ENCODE peak calls at places on chromosomes 7 and 10, in nine cellular contexts. L is occipital lobe; D is stimulated activated naive B cell treated with anti-CD40 and anti-IgM and Interleukin-4, amounts not matched to agents 10 μg/mL and 1 μg/mL and 100 μg/mL, for 72 hours; B is HEK293T; F is H4; Z is activated T-helper 2 cell treated with anti-CD3 and anti-CD28 coated beads, Interferon-gamma antibody, Interleukin-2, Interleukin-4, amounts not matched to agents 10 μg/mL and 5 μg/mL and 100 μg/mL, durations not matched to agents 14 hours and 24 hours and 36 hours; V is Daoy; M is neural crest cell; Q is iris pigment epithelial cell. J is an unnamed sample.

GRCh38 chr7:43092819-43093218 is 19.6 kb upstream of the HECW1 start:
- DNase-seq in L (no peak), D (no peak), B (no peak), F (no peak), Z (no peak), V (no peak), M (no peak), Q (no peak), J (no peak)

GRCh38 chr7:4791101-4791737 is 15.8 kb downstream of the AP5Z1 start:
- DNase-seq in L (no peak), D (no peak), B (no peak), F (no peak), Z (no peak), V (no peak), M (no peak), Q (no peak), J (no peak)

GRCh38 chr7:151838861-151839381 is 38.0 kb downstream of the PRKAG2 start:
- DNase-seq in L (no peak), D (peak; percentile 58), B (no peak), F (no peak), Z (peak; percentile 34), V (no peak), M (no peak), Q (no peak), J (no peak)

GRCh38 chr7:44750921-44751571 is 2.4 kb downstream of the ZMIZ2 start:
- DNase-seq in L (no peak), D (peak; percentile 87), B (no peak), F (no peak), Z (peak; percentile 49), V (peak; percentile 58), M (no peak), Q (peak; percentile 69), J (no peak)

GRCh38 chr7:134811798-134812197 is 32.4 kb downstream of the CALD1 start:
- DNase-seq in L (no peak), D (no peak), B (no peak), F (no peak), Z (no peak), V (no peak), M (no peak), Q (peak; percentile 75), J (no peak)

GRCh38 chr7:132991615-132992587 is 90.0 kb downstream of the CHCHD3 start:
- DNase-seq in L (no peak), D (no peak), B (no peak), F (no peak), Z (no peak), V (no peak), M (no peak), Q (no peak), J (peak; percentile 15)

GRCh38 chr10:16787361-16787791 is 29.8 kb downstream of the RSU1 start:
- DNase-seq in L (no peak), D (no peak), B (no peak), F (no peak), Z (peak; percentile 48), V (no peak), M (no peak), Q (no peak), J (no peak)

GRCh38 chr7:108091461-108091831 is 38.7 kb downstream of the LAMB4 start:
- DNase-seq in L (no peak), D (no peak), B (no peak), F (peak; percentile 73), Z (no peak), V (no peak), M (no peak), Q (peak; percentile 54), J (no peak)

GRCh38 chr7:17144313-17144712 is 154.1 kb upstream of the AHR start:
- DNase-seq in L (no peak), D (no peak), B (no peak), F (no peak), Z (peak; percentile 70), V (peak; percentile 51), M (no peak), Q (peak; percentile 77), J (no peak)

GRCh38 chr7:38795596-38795995 is 113.4 kb downstream of the VPS41 start:
- DNase-seq in L (no peak), D (no peak), B (no peak), F (no peak), Z (no peak), V (no peak), M (no peak), Q (no peak), J (no peak)

GRCh38 chr7:132275811-132276210 is 300.5 kb downstream of the PLXNA4 start:
- DNase-seq in L (no peak), D (no peak), B (no peak), F (no peak), Z (no peak), V (no peak), M (no peak), Q (no peak), J (no peak)

GRCh38 chr7:106534271-106534846 is 126.6 kb downstream of the CCDC71L start:
- DNase-seq in L (no peak), D (no peak), B (no peak), F (no peak), Z (no peak), V (no peak), M (no peak), Q (no peak), J (no peak)